ENCODE peak calls at places on chromosomes 5 and 9, in ten cellular contexts. A, J, U, N, D, P, M, L, I and G are unnamed samples.

GRCh38 chr9:93099551-93100264 is 3.7 kb downstream of the CARD19 start:
- DNase-seq in A (no peak), J (no peak), U (no peak), N (no peak), D (no peak), P (no peak), M (no peak), L (no peak), I (no peak), G (no peak)

GRCh38 chr9:126111556-126111955 is 215.1 kb upstream of the MVB12B start:
- DNase-seq in A (no peak), J (no peak), U (no peak), N (no peak), D (no peak), P (no peak), M (no peak), L (no peak), I (no peak), G (no peak)

GRCh38 chr5:127967983-127968592 is 115.5 kb upstream of the SLC12A2 start:
- DNase-seq in A (no peak), J (no peak), U (no peak), N (no peak), D (no peak), P (no peak), M (no peak), L (no peak), I (no peak), G (no peak)

GRCh38 chr9:110536802-110537201 is 42.7 kb downstream of the SVEP1 start:
- DNase-seq in A (no peak), J (no peak), U (no peak), N (no peak), D (no peak), P (no peak), M (no peak), L (no peak), I (no peak), G (no peak)

GRCh38 chr9:2321523-2322148 is 300.0 kb upstream of the VLDLR start:
- DNase-seq in A (no peak), J (no peak), U (no peak), N (no peak), D (no peak), P (no peak), M (no peak), L (no peak), I (no peak), G (no peak)

GRCh38 chr9:126861707-126862460 is 1.4 kb downstream of the ZBTB34 start:
- DNase-seq in A (no peak), J (no peak), U (no peak), N (no peak), D (no peak), P (no peak), M (no peak), L (no peak), I (no peak), G (no peak)

GRCh38 chr9:79706512-79706911 is 134.7 kb downstream of the TLE4 start:
- DNase-seq in A (no peak), J (no peak), U (no peak), N (no peak), D (no peak), P (no peak), M (no peak), L (no peak), I (no peak), G (no peak)

GRCh38 chr9:2109066-2109650 is 94.0 kb downstream of the SMARCA2 start:
- DNase-seq in A (no peak), J (peak), U (no peak), N (no peak), D (no peak), P (no peak), M (no peak), L (no peak), I (no peak), G (no peak)

GRCh38 chr9:136309806-136310220 is 5.9 kb upstream of the CCDC187 start:
- DNase-seq in A (no peak), J (no peak), U (no peak), N (no peak), D (no peak), P (no peak), M (no peak), L (no peak), I (no peak), G (no peak)

GRCh38 chr9:136086951-136087740 is 7.9 kb downstream of the NACC2 start:
- DNase-seq in A (no peak), J (no peak), U (no peak), N (no peak), D (no peak), P (peak), M (no peak), L (no peak), I (no peak), G (peak)

GRCh38 chr9:73845954-73846690 is 651.0 kb upstream of the RORB start:
- DNase-seq in A (no peak), J (no peak), U (no peak), N (no peak), D (no peak), P (no peak), M (no peak), L (no peak), I (no peak), G (no peak)

GRCh38 chr9:107213561-107214028 is 69.5 kb upstream of the RAD23B start:
- DNase-seq in A (no peak), J (peak), U (no peak), N (no peak), D (no peak), P (no peak), M (no peak), L (peak), I (peak), G (no peak)

GRCh38 chr5:173412566-173412965 is 84.4 kb upstream of the STC2 start:
- DNase-seq in A (no peak), J (peak), U (no peak), N (no peak), D (no peak), P (no peak), M (no peak), L (no peak), I (no peak), G (no peak)

GRCh38 chr9:127452481-127453092 is 1.3 kb downstream of the LRSAM1 start:
- DNase-seq in A (no peak), J (no peak), U (no peak), N (no peak), D (no peak), P (peak), M (no peak), L (no peak), I (no peak), G (peak)

GRCh38 chr5:78287833-78288232 is 6.7 kb downstream of the AP3B1 start:
- DNase-seq in A (no peak), J (peak), U (no peak), N (no peak), D (no peak), P (no peak), M (no peak), L (no peak), I (no peak), G (no peak)

GRCh38 chr9:127875306-127875966 is 2.0 kb downstream of the AK1 start:
- DNase-seq in A (no peak), J (peak), U (no peak), N (no peak), D (no peak), P (no peak), M (no peak), L (no peak), I (no peak), G (no peak)

GRCh38 chr5:179805529-179806249 is 977 bp downstream of the MGAT4B start:
- DNase-seq in A (no peak), J (peak), U (peak), N (no peak), D (no peak), P (peak), M (peak), L (no peak), I (peak), G (no peak)

GRCh38 chr5:24789631-24790354 is 145.0 kb upstream of the CDH10 start:
- DNase-seq in A (no peak), J (no peak), U (no peak), N (no peak), D (no peak), P (no peak), M (no peak), L (no peak), I (no peak), G (no peak)

GRCh38 chr5:1850324-1851154 is 32.2 kb downstream of the IRX4 start:
- DNase-seq in A (no peak), J (no peak), U (peak), N (no peak), D (no peak), P (no peak), M (no peak), L (no peak), I (no peak), G (no peak)

GRCh38 chr9:97774657-97775056 is 77.5 kb upstream of the XPA start:
- DNase-seq in A (no peak), J (no peak), U (no peak), N (no peak), D (no peak), P (no peak), M (no peak), L (no peak), I (no peak), G (no peak)

GRCh38 chr5:118033686-118034338 is 954.5 kb downstream of the DTWD2 start:
- DNase-seq in A (no peak), J (no peak), U (peak), N (no peak), D (no peak), P (no peak), M (no peak), L (no peak), I (no peak), G (no peak)

GRCh38 chr5:54823006-54823405 is 162.4 kb downstream of the ESM1 start:
- DNase-seq in A (no peak), J (no peak), U (no peak), N (no peak), D (no peak), P (no peak), M (no peak), L (no peak), I (no peak), G (no peak)

GRCh38 chr5:176364765-176365662 is at the start of gene ARL10:
- DNase-seq in A (no peak), J (peak), U (no peak), N (peak), D (peak), P (peak), M (peak), L (peak), I (peak), G (peak)

GRCh38 chr9:120866651-120867050 is 10.3 kb downstream of the PHF19 start:
- DNase-seq in A (no peak), J (no peak), U (no peak), N (no peak), D (no peak), P (no peak), M (no peak), L (no peak), I (no peak), G (no peak)

GRCh38 chr9:34403554-34404380 is 27.1 kb upstream of the MYORG start:
- DNase-seq in A (peak), J (peak), U (no peak), N (peak), D (no peak), P (peak), M (peak), L (peak), I (peak), G (peak)

GRCh38 chr5:119532637-119533036 is 80.3 kb downstream of the HSD17B4 start:
- DNase-seq in A (no peak), J (no peak), U (no peak), N (no peak), D (no peak), P (no peak), M (no peak), L (no peak), I (no peak), G (no peak)

GRCh38 chr9:95514402-95514801 is 2.4 kb downstream of the PTCH1 start:
- DNase-seq in A (no peak), J (no peak), U (no peak), N (no peak), D (no peak), P (no peak), M (no peak), L (no peak), I (no peak), G (no peak)

GRCh38 chr5:98581416-98581999 is 192.0 kb upstream of the RGMB start:
- DNase-seq in A (no peak), J (peak), U (no peak), N (no peak), D (no peak), P (no peak), M (no peak), L (no peak), I (no peak), G (no peak)

GRCh38 chr9:107378031-107378430 is 95.0 kb downstream of the RAD23B start:
- DNase-seq in A (no peak), J (no peak), U (no peak), N (no peak), D (no peak), P (no peak), M (no peak), L (no peak), I (no peak), G (no peak)

GRCh38 chr5:73591102-73591695 is 25.7 kb downstream of the UTP15 start:
- DNase-seq in A (no peak), J (peak), U (no peak), N (peak), D (no peak), P (peak), M (peak), L (no peak), I (peak), G (peak)

GRCh38 chr9:106450549-106450948 is 412.4 kb upstream of the ZNF462 start:
- DNase-seq in A (no peak), J (no peak), U (no peak), N (no peak), D (no peak), P (no peak), M (no peak), L (no peak), I (no peak), G (no peak)

GRCh38 chr5:135213034-135213386 is 179.0 kb upstream of the PITX1 start:
- DNase-seq in A (no peak), J (no peak), U (no peak), N (no peak), D (no peak), P (no peak), M (peak), L (no peak), I (no peak), G (no peak)

GRCh38 chr9:109507421-109507838 is 9.3 kb upstream of the PTPN3 start:
- DNase-seq in A (no peak), J (peak), U (no peak), N (no peak), D (no peak), P (no peak), M (no peak), L (no peak), I (no peak), G (no peak)

GRCh38 chr9:124257070-124257864 is 482 bp upstream of the NEK6 start:
- DNase-seq in A (no peak), J (no peak), U (peak), N (no peak), D (no peak), P (no peak), M (no peak), L (no peak), I (no peak), G (no peak)

GRCh38 chr5:110159202-110159601 is 469.5 kb downstream of the MAN2A1 start:
- DNase-seq in A (no peak), J (no peak), U (no peak), N (no peak), D (no peak), P (no peak), M (no peak), L (no peak), I (no peak), G (no peak)